ENCODE peak calls at places on chromosome 22, in ten cellular contexts. R is kidney; L is NT2/D1; D is NCI-H1694; Q is stimulated activated CD4-positive, alpha-beta T cell treated with anti-CD3 and anti-CD28 coated beads, Interleukin-12 subunit alpha, Interleukin-12 subunit beta, amount 100 ng/mL, for 48 hours; K is epithelial cell of prostate; E is T-helper 9 cell; S is ACHN; T is H7; B is right atrium auricular region. Z is an unnamed sample.

GRCh38 chr22:34111210-34111824 is 191.0 kb upstream of the LARGE1 start:
- DNase-seq in R (no peak), E (no peak), S (peak), D (no peak), T (peak), Q (no peak), B (peak), L (peak), K (no peak), Z (peak)

GRCh38 chr22:19596680-19597398 is 72.6 kb upstream of the CLDN5 start:
- DNase-seq in B (no peak), K (no peak), L (no peak), T (peak), D (no peak), Q (no peak), E (no peak), R (no peak), S (no peak), Z (no peak)

GRCh38 chr22:27554106-27554814 is 247.3 kb downstream of the MN1 start:
- DNase-seq in B (no peak), T (no peak), E (no peak), S (no peak), L (no peak), R (no peak), D (no peak), Q (no peak), K (no peak), Z (no peak)

GRCh38 chr22:46553189-46553588 is 15.8 kb upstream of the CELSR1 start:
- DNase-seq in E (no peak), B (no peak), S (no peak), R (peak), L (no peak), Q (no peak), D (no peak), K (no peak), T (no peak), Z (no peak)

GRCh38 chr22:43749473-43749872 is 62.6 kb downstream of the EFCAB6 start:
- DNase-seq in S (no peak), K (no peak), R (no peak), L (no peak), T (no peak), Q (no peak), B (no peak), D (no peak), E (no peak), Z (no peak)

GRCh38 chr22:42813501-42813900 is 43.6 kb downstream of the ARFGAP3 start:
- DNase-seq in S (no peak), T (no peak), E (no peak), D (no peak), Q (no peak), L (no peak), K (no peak), B (peak), R (no peak), Z (no peak)

GRCh38 chr22:39727541-39727940 is 157.0 kb downstream of the CACNA1I start:
- DNase-seq in K (no peak), E (no peak), Q (no peak), D (no peak), T (peak), B (no peak), L (no peak), R (no peak), S (no peak), Z (no peak)

GRCh38 chr22:19663821-19664325 is 50.4 kb upstream of the SEPTIN5 start:
- DNase-seq in D (peak), E (no peak), Q (no peak), R (peak), B (no peak), S (no peak), L (no peak), T (peak), K (no peak), Z (no peak)

GRCh38 chr22:48055827-48056226 is 1293.4 kb downstream of the TBC1D22A start:
- DNase-seq in S (no peak), Q (no peak), T (no peak), R (no peak), D (no peak), K (no peak), B (no peak), L (no peak), E (no peak), Z (no peak)

GRCh38 chr22:27329471-27329870 is 472.1 kb downstream of the MN1 start:
- DNase-seq in D (no peak), S (no peak), B (no peak), L (no peak), K (no peak), R (no peak), Q (no peak), E (no peak), T (peak), Z (no peak)

GRCh38 chr22:48701296-48702030 is 1126.2 kb downstream of the BRD1 start:
- DNase-seq in T (peak), E (no peak), D (no peak), B (no peak), S (no peak), R (peak), Q (no peak), K (no peak), L (no peak), Z (no peak)

GRCh38 chr22:22748297-22748743 is 103.9 kb downstream of the GGTLC2 start:
- DNase-seq in T (peak), K (no peak), E (peak), R (no peak), D (peak), L (no peak), Q (peak), B (peak), S (peak), Z (no peak)

GRCh38 chr22:23220485-23221350 is 40.4 kb downstream of the BCR start:
- DNase-seq in K (no peak), B (no peak), Q (no peak), S (no peak), D (no peak), L (no peak), E (no peak), T (no peak), R (peak), Z (no peak)

GRCh38 chr22:47062126-47062525 is 299.7 kb downstream of the TBC1D22A start:
- DNase-seq in D (no peak), T (no peak), S (no peak), E (no peak), K (no peak), R (no peak), B (no peak), Q (no peak), L (no peak), Z (peak)

GRCh38 chr22:32448980-32449379 is 15.3 kb downstream of the BPIFC start:
- DNase-seq in R (no peak), L (no peak), T (no peak), E (no peak), Q (no peak), B (no peak), K (peak), S (no peak), D (no peak), Z (no peak)

GRCh38 chr22:22817468-22818201 is 70.0 kb upstream of the IGLL5 start:
- DNase-seq in R (no peak), S (no peak), L (no peak), D (peak), T (peak), B (no peak), Q (no peak), K (no peak), E (no peak), Z (no peak)

GRCh38 chr22:29149841-29150555 is 55.7 kb upstream of the EMID1 start:
- DNase-seq in S (no peak), T (peak), D (no peak), K (no peak), B (no peak), L (no peak), Q (no peak), R (peak), E (no peak), Z (no peak)

GRCh38 chr22:40417041-40417440 is 46.6 kb downstream of the SGSM3 start:
- DNase-seq in K (no peak), S (no peak), R (no peak), L (no peak), B (no peak), T (peak), D (no peak), Q (no peak), E (no peak), Z (no peak)

GRCh38 chr22:27723150-27723549 is 78.4 kb downstream of the MN1 start:
- DNase-seq in T (no peak), K (no peak), S (peak), L (no peak), D (no peak), R (no peak), E (no peak), B (no peak), Q (no peak), Z (no peak)